ENCODE peak calls at places on chromosome 22, in six cellular contexts. K is RWPE1, Q is cardiac muscle cell, X is GM04503, W is HAP-1, A is NCI-H2081. P is an unnamed sample.
A peak's percentile ranks its signal among the peaks of the same experiment; 100 is the strongest.

GRCh38 chr22:47419239-47419638 is 656.8 kb downstream of the TBC1D22A start:
- DNase-seq in K (no peak), Q (no peak), X (no peak), W (no peak), A (no peak), P (no peak)

GRCh38 chr22:25494774-25495173 is 69.7 kb upstream of the GRK3 start:
- DNase-seq in K (no peak), Q (no peak), X (no peak), W (peak; percentile 42), A (no peak), P (no peak)

GRCh38 chr22:27113211-27114030 is 456.0 kb downstream of the MIAT start:
- DNase-seq in K (peak; percentile 61), Q (peak; percentile 95), X (peak; percentile 97), W (no peak), A (no peak), P (peak; percentile 88)

GRCh38 chr22:17379939-17380710 is 10.9 kb downstream of the CECR2 start:
- DNase-seq in K (no peak), Q (no peak), X (no peak), W (peak; percentile 65), A (no peak), P (no peak)

GRCh38 chr22:33116846-33117547 is 58.8 kb upstream of the SYN3 start:
- DNase-seq in K (peak; percentile 60), Q (no peak), X (no peak), W (no peak), A (no peak), P (no peak)

GRCh38 chr22:46763051-46763705 is 728 bp downstream of the TBC1D22A start:
- DNase-seq in K (no peak), Q (peak; percentile 56), X (no peak), W (no peak), A (no peak), P (no peak)

GRCh38 chr22:26377170-26377825 is 51.8 kb upstream of the ASPHD2 start:
- DNase-seq in K (no peak), Q (peak; percentile 10), X (no peak), W (peak; percentile 24), A (no peak), P (no peak)

GRCh38 chr22:25942126-25942988 is 200.4 kb downstream of the MYO18B start:
- DNase-seq in K (no peak), Q (no peak), X (no peak), W (no peak), A (peak; percentile 60), P (no peak)

GRCh38 chr22:43537019-43537585 is 125.3 kb downstream of the MPPED1 start:
- DNase-seq in K (no peak), Q (no peak), X (no peak), W (peak; percentile 25), A (no peak), P (no peak)

GRCh38 chr22:26981520-26981919 is 324.1 kb downstream of the MIAT start:
- DNase-seq in K (no peak), Q (no peak), X (no peak), W (no peak), A (peak; percentile 27), P (no peak)

GRCh38 chr22:22827187-22827948 is 60.2 kb upstream of the IGLL5 start:
- DNase-seq in K (no peak), Q (no peak), X (no peak), W (no peak), A (no peak), P (no peak)

GRCh38 chr22:20566420-20567260 is 59.2 kb downstream of the MED15 start:
- DNase-seq in K (peak; percentile 41), Q (peak; percentile 75), X (peak; percentile 65), W (no peak), A (no peak), P (peak; percentile 82)

GRCh38 chr22:38861170-38861874 is 10.7 kb downstream of the CBX6 start:
- DNase-seq in K (no peak), Q (no peak), X (no peak), W (peak; percentile 42), A (no peak), P (no peak)

GRCh38 chr22:36332623-36333331 is 55.0 kb downstream of the MYH9 start:
- DNase-seq in K (peak; percentile 82), Q (peak; percentile 65), X (no peak), W (no peak), A (no peak), P (no peak)

GRCh38 chr22:17303840-17304779 is 65.2 kb upstream of the CECR2 start:
- DNase-seq in K (no peak), Q (no peak), X (no peak), W (no peak), A (no peak), P (no peak)

GRCh38 chr22:49305215-49305965 is 522.3 kb downstream of the BRD1 start:
- DNase-seq in K (no peak), Q (peak; percentile 6), X (no peak), W (peak; percentile 84), A (peak; percentile 7), P (no peak)

GRCh38 chr22:22692707-22693530 is 48.5 kb downstream of the GGTLC2 start:
- DNase-seq in K (peak; percentile 23), Q (peak; percentile 63), X (peak; percentile 12), W (peak; percentile 83), A (peak; percentile 56), P (no peak)

GRCh38 chr22:27906241-27906640 is 12.8 kb downstream of the PITPNB start:
- DNase-seq in K (no peak), Q (peak; percentile 59), X (no peak), W (no peak), A (no peak), P (no peak)

GRCh38 chr22:40857309-40857851 is 432 bp downstream of the XPNPEP3 start:
- DNase-seq in K (no peak), Q (peak; percentile 21), X (no peak), W (no peak), A (no peak), P (no peak)

GRCh38 chr22:17369553-17370035 is 334 bp downstream of the CECR2 start:
- DNase-seq in K (no peak), Q (peak; percentile 60), X (no peak), W (peak; percentile 72), A (peak; percentile 12), P (no peak)

GRCh38 chr22:38456272-38456837 is 1.4 kb upstream of the KCNJ4 start:
- DNase-seq in K (no peak), Q (no peak), X (no peak), W (no peak), A (no peak), P (no peak)

GRCh38 chr22:20429254-20430100 is 8.1 kb downstream of the SCARF2 start:
- DNase-seq in K (no peak), Q (no peak), X (no peak), W (peak; percentile 44), A (no peak), P (no peak)

GRCh38 chr22:48081281-48081680 is 1318.8 kb downstream of the TBC1D22A start:
- DNase-seq in K (no peak), Q (no peak), X (no peak), W (no peak), A (no peak), P (no peak)

GRCh38 chr22:36610567-36610966 is 81.6 kb upstream of the EIF3D start:
- DNase-seq in K (no peak), Q (no peak), X (no peak), W (no peak), A (no peak), P (no peak)

GRCh38 chr22:19429950-19430889 is 1.3 kb downstream of the HIRA start:
- DNase-seq in K (peak; percentile 10), Q (peak; percentile 82), X (no peak), W (peak; percentile 58), A (peak; percentile 23), P (no peak)

GRCh38 chr22:20526628-20527355 is 19.4 kb downstream of the MED15 start:
- DNase-seq in K (no peak), Q (peak; percentile 76), X (no peak), W (no peak), A (no peak), P (no peak)

GRCh38 chr22:42924436-42924835 is 67.4 kb upstream of the ARFGAP3 start:
- DNase-seq in K (no peak), Q (no peak), X (no peak), W (no peak), A (no peak), P (no peak)

P was measured in AG04449.